ENCODE peak calls at places on chromosome 3, in nine cellular contexts. One of them, this sample, is unnamed.

GRCh38 chr3:177041021-177041729 is 156.1 kb downstream of the TBL1XR1 start:
- DNase-seq in astrocyte of the spinal cord: no peak
- DNase-seq in foreskin fibroblast: peak
- DNase-seq in GM10248: no peak
- DNase-seq in CD4-positive, alpha-beta T cell: no peak
- DNase-seq in lung: peak
- DNase-seq in neural crest cell: no peak
- DNase-seq in PC-9: no peak
- DNase-seq in mesothelial cell of epicardium: no peak
- DNase-seq in this sample: no peak

GRCh38 chr3:100516232-100516631 is 23.8 kb downstream of the TMEM45A start:
- DNase-seq in mesothelial cell of epicardium: no peak
- DNase-seq in PC-9: no peak
- DNase-seq in astrocyte of the spinal cord: no peak
- DNase-seq in GM10248: no peak
- DNase-seq in foreskin fibroblast: no peak
- DNase-seq in CD4-positive, alpha-beta T cell: no peak
- DNase-seq in lung: no peak
- DNase-seq in neural crest cell: no peak
- DNase-seq in this sample: no peak

GRCh38 chr3:107740992-107741896 is 218.5 kb downstream of the BBX start:
- DNase-seq in foreskin fibroblast: no peak
- DNase-seq in GM10248: no peak
- DNase-seq in PC-9: no peak
- DNase-seq in astrocyte of the spinal cord: peak
- DNase-seq in lung: no peak
- DNase-seq in mesothelial cell of epicardium: no peak
- DNase-seq in CD4-positive, alpha-beta T cell: no peak
- DNase-seq in neural crest cell: no peak
- DNase-seq in this sample: no peak

GRCh38 chr3:25281041-25281842 is 146.8 kb upstream of the RARB start:
- DNase-seq in mesothelial cell of epicardium: no peak
- DNase-seq in astrocyte of the spinal cord: no peak
- DNase-seq in GM10248: no peak
- DNase-seq in foreskin fibroblast: no peak
- DNase-seq in CD4-positive, alpha-beta T cell: no peak
- DNase-seq in lung: no peak
- DNase-seq in PC-9: no peak
- DNase-seq in neural crest cell: no peak
- DNase-seq in this sample: no peak

GRCh38 chr3:13884851-13885703 is 5.2 kb upstream of the WNT7A start:
- DNase-seq in CD4-positive, alpha-beta T cell: peak
- DNase-seq in PC-9: peak
- DNase-seq in foreskin fibroblast: no peak
- DNase-seq in neural crest cell: no peak
- DNase-seq in astrocyte of the spinal cord: no peak
- DNase-seq in mesothelial cell of epicardium: no peak
- DNase-seq in lung: peak
- DNase-seq in GM10248: peak
- DNase-seq in this sample: no peak

GRCh38 chr3:120795017-120795648 is 52.6 kb downstream of the GTF2E1 start:
- DNase-seq in lung: peak
- DNase-seq in PC-9: no peak
- DNase-seq in astrocyte of the spinal cord: peak
- DNase-seq in foreskin fibroblast: peak
- DNase-seq in CD4-positive, alpha-beta T cell: peak
- DNase-seq in GM10248: peak
- DNase-seq in mesothelial cell of epicardium: peak
- DNase-seq in neural crest cell: peak
- DNase-seq in this sample: peak

GRCh38 chr3:184717608-184717995 is 5.7 kb upstream of the MAGEF1 start:
- DNase-seq in GM10248: no peak
- DNase-seq in foreskin fibroblast: no peak
- DNase-seq in PC-9: no peak
- DNase-seq in CD4-positive, alpha-beta T cell: no peak
- DNase-seq in neural crest cell: no peak
- DNase-seq in lung: peak
- DNase-seq in astrocyte of the spinal cord: no peak
- DNase-seq in mesothelial cell of epicardium: no peak
- DNase-seq in this sample: no peak

GRCh38 chr3:187719628-187720336 is 17.4 kb upstream of the RTP2 start:
- DNase-seq in lung: no peak
- DNase-seq in astrocyte of the spinal cord: no peak
- DNase-seq in CD4-positive, alpha-beta T cell: no peak
- DNase-seq in PC-9: no peak
- DNase-seq in mesothelial cell of epicardium: no peak
- DNase-seq in GM10248: no peak
- DNase-seq in foreskin fibroblast: no peak
- DNase-seq in neural crest cell: no peak
- DNase-seq in this sample: no peak

GRCh38 chr3:74267583-74268184 is 346.8 kb downstream of the CNTN3 start:
- DNase-seq in GM10248: peak
- DNase-seq in foreskin fibroblast: peak
- DNase-seq in mesothelial cell of epicardium: no peak
- DNase-seq in PC-9: no peak
- DNase-seq in astrocyte of the spinal cord: peak
- DNase-seq in CD4-positive, alpha-beta T cell: no peak
- DNase-seq in lung: no peak
- DNase-seq in neural crest cell: peak
- DNase-seq in this sample: no peak

GRCh38 chr3:194631696-194632095 is 1.5 kb downstream of the TMEM44 start:
- DNase-seq in lung: no peak
- DNase-seq in neural crest cell: no peak
- DNase-seq in foreskin fibroblast: no peak
- DNase-seq in astrocyte of the spinal cord: no peak
- DNase-seq in PC-9: no peak
- DNase-seq in GM10248: no peak
- DNase-seq in CD4-positive, alpha-beta T cell: no peak
- DNase-seq in mesothelial cell of epicardium: no peak
- DNase-seq in this sample: no peak

GRCh38 chr3:159165972-159166371 is 364.1 kb downstream of the MFSD1 start:
- DNase-seq in PC-9: no peak
- DNase-seq in CD4-positive, alpha-beta T cell: no peak
- DNase-seq in GM10248: no peak
- DNase-seq in astrocyte of the spinal cord: peak
- DNase-seq in lung: no peak
- DNase-seq in neural crest cell: no peak
- DNase-seq in mesothelial cell of epicardium: no peak
- DNase-seq in foreskin fibroblast: no peak
- DNase-seq in this sample: no peak

GRCh38 chr3:64224826-64225606 is at the start of gene PRICKLE2:
- DNase-seq in lung: no peak
- DNase-seq in foreskin fibroblast: peak
- DNase-seq in mesothelial cell of epicardium: no peak
- DNase-seq in GM10248: peak
- DNase-seq in CD4-positive, alpha-beta T cell: no peak
- DNase-seq in PC-9: no peak
- DNase-seq in neural crest cell: peak
- DNase-seq in astrocyte of the spinal cord: peak
- DNase-seq in this sample: no peak

GRCh38 chr3:29239377-29239776 is 41.5 kb upstream of the RBMS3 start:
- DNase-seq in neural crest cell: no peak
- DNase-seq in mesothelial cell of epicardium: no peak
- DNase-seq in PC-9: no peak
- DNase-seq in lung: no peak
- DNase-seq in foreskin fibroblast: no peak
- DNase-seq in GM10248: no peak
- DNase-seq in astrocyte of the spinal cord: peak
- DNase-seq in CD4-positive, alpha-beta T cell: no peak
- DNase-seq in this sample: no peak

GRCh38 chr3:159390656-159391055 is 588.8 kb downstream of the MFSD1 start:
- DNase-seq in foreskin fibroblast: no peak
- DNase-seq in lung: no peak
- DNase-seq in PC-9: no peak
- DNase-seq in astrocyte of the spinal cord: no peak
- DNase-seq in neural crest cell: no peak
- DNase-seq in CD4-positive, alpha-beta T cell: no peak
- DNase-seq in GM10248: no peak
- DNase-seq in mesothelial cell of epicardium: no peak
- DNase-seq in this sample: no peak

GRCh38 chr3:128950223-128950938 is 43.5 kb downstream of the CFAP92 start:
- DNase-seq in foreskin fibroblast: no peak
- DNase-seq in astrocyte of the spinal cord: peak
- DNase-seq in GM10248: no peak
- DNase-seq in lung: no peak
- DNase-seq in mesothelial cell of epicardium: no peak
- DNase-seq in neural crest cell: no peak
- DNase-seq in PC-9: no peak
- DNase-seq in CD4-positive, alpha-beta T cell: peak
- DNase-seq in this sample: no peak

DNA sequence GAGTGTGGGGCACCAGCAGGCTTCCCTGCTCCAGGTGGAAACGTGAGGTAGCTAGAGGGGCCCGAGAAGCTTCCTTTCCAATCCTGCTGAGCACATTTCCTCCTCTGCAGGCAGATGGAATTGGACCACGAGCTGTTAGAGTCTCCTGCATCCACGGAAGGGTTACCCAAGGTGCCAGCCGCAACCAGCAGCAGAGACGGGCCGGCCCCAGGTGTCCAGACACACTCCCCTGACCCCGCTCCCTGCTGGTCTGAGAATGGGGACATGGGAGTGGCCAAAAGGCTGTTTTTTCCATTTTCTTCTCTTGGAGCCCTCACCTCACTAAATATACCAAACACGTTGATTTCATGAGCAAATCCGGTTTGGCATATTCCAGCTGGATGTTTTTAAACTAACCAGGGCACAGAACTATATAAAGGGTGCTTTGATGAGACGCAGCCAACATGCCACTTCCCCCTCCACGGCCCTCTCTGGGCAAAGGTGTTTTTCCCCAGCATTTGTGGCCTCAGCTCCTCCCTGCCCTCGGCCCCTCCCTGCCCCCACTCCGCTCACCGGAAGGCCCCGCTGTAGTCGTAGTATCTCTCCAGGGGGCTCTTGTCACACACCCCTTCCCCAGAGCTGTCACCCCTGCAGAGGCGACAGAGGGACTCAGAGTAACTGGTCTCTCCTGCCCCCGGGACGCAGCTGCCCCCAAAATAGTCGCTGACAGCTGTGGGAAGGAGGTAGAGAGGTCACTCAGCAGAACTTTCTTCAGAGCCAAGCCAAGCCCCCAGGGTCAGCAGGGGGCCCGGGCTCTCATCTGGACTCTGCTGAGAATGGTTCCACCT is 7.0 kb downstream of the MELTF start:
- DNase-seq in PC-9: no peak
- DNase-seq in GM10248: peak
- DNase-seq in astrocyte of the spinal cord: no peak
- DNase-seq in neural crest cell: no peak
- DNase-seq in foreskin fibroblast: no peak
- DNase-seq in CD4-positive, alpha-beta T cell: no peak
- DNase-seq in lung: no peak
- DNase-seq in mesothelial cell of epicardium: no peak
- DNase-seq in this sample: peak
- TF ChIP-seq CTCF in PC-9: no peak
- TF ChIP-seq CTCF in GM10248: no peak
- TF ChIP-seq CTCF in astrocyte of the spinal cord: no peak
- TF ChIP-seq CTCF in neural crest cell: no peak
- TF ChIP-seq CTCF in foreskin fibroblast: no peak
- TF ChIP-seq CTCF in CD4-positive, alpha-beta T cell: no peak
- TF ChIP-seq CTCF in lung: no peak
- TF ChIP-seq CTCF in mesothelial cell of epicardium: no peak
- TF ChIP-seq CTCF in this sample: no peak

GRCh38 chr3:97896547-97896946 is 74.7 kb downstream of the CRYBG3 start:
- DNase-seq in PC-9: no peak
- DNase-seq in lung: no peak
- DNase-seq in GM10248: no peak
- DNase-seq in CD4-positive, alpha-beta T cell: no peak
- DNase-seq in astrocyte of the spinal cord: no peak
- DNase-seq in foreskin fibroblast: no peak
- DNase-seq in neural crest cell: no peak
- DNase-seq in mesothelial cell of epicardium: no peak
- DNase-seq in this sample: no peak
- TF ChIP-seq CTCF in PC-9: no peak
- TF ChIP-seq CTCF in lung: no peak
- TF ChIP-seq CTCF in GM10248: no peak
- TF ChIP-seq CTCF in CD4-positive, alpha-beta T cell: no peak
- TF ChIP-seq CTCF in astrocyte of the spinal cord: no peak
- TF ChIP-seq CTCF in foreskin fibroblast: no peak
- TF ChIP-seq CTCF in neural crest cell: no peak
- TF ChIP-seq CTCF in mesothelial cell of epicardium: no peak
- TF ChIP-seq CTCF in this sample: no peak

DNA sequence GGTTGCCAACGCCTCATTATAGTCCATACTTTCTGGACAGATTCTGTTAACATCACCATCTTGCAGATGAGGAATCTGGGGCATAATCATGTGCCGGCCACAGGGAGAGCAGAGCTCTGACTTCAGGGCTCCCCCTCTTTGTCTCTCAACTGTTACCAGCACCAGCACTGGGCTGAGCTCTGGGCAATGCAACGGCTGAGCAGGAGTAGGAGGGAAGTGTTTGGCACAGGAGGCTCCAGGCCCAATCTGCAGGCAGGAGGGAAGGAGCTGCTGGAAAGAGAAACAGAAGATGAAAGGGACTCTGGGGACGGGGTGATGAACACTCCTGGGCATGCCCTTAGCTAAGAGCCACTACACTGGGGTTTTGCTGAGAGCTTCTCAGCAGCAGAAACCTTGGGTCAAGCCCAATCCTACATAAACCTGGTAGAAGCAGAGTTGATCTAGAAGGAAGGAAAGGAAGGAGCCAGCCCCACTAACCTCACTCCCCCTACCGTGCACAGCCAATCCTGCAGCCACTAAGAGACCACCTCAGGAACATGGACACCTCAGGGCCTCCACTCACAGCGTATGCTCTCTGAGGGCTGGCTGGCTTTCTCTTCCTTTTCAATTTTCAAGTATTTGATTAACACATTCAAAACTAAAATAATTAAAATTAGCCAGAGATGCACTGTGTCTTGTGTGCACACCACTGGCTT is 73.1 kb upstream of the SPATA12 start:
- DNase-seq in mesothelial cell of epicardium: no peak
- DNase-seq in astrocyte of the spinal cord: no peak
- DNase-seq in lung: no peak
- DNase-seq in neural crest cell: no peak
- DNase-seq in CD4-positive, alpha-beta T cell: no peak
- DNase-seq in foreskin fibroblast: no peak
- DNase-seq in GM10248: peak
- DNase-seq in PC-9: no peak
- DNase-seq in this sample: no peak
- TF ChIP-seq CTCF in mesothelial cell of epicardium: peak
- TF ChIP-seq CTCF in astrocyte of the spinal cord: peak
- TF ChIP-seq CTCF in lung: no peak
- TF ChIP-seq CTCF in neural crest cell: peak
- TF ChIP-seq CTCF in CD4-positive, alpha-beta T cell: no peak
- TF ChIP-seq CTCF in foreskin fibroblast: no peak
- TF ChIP-seq CTCF in GM10248: peak
- TF ChIP-seq CTCF in PC-9: no peak
- TF ChIP-seq CTCF in this sample: peak

GRCh38 chr3:165712382-165712781 is 124.8 kb downstream of the BCHE start:
- DNase-seq in CD4-positive, alpha-beta T cell: no peak
- DNase-seq in GM10248: no peak
- DNase-seq in lung: no peak
- DNase-seq in mesothelial cell of epicardium: no peak
- DNase-seq in neural crest cell: no peak
- DNase-seq in astrocyte of the spinal cord: no peak
- DNase-seq in PC-9: no peak
- DNase-seq in foreskin fibroblast: no peak
- DNase-seq in this sample: no peak

GRCh38 chr3:165713479-165713878 is 123.7 kb downstream of the BCHE start:
- DNase-seq in lung: no peak
- DNase-seq in mesothelial cell of epicardium: no peak
- DNase-seq in astrocyte of the spinal cord: no peak
- DNase-seq in GM10248: no peak
- DNase-seq in PC-9: no peak
- DNase-seq in CD4-positive, alpha-beta T cell: no peak
- DNase-seq in foreskin fibroblast: no peak
- DNase-seq in neural crest cell: no peak
- DNase-seq in this sample: no peak

GRCh38 chr3:165716592-165716991 is 120.6 kb downstream of the BCHE start:
- DNase-seq in PC-9: no peak
- DNase-seq in astrocyte of the spinal cord: no peak
- DNase-seq in mesothelial cell of epicardium: no peak
- DNase-seq in lung: no peak
- DNase-seq in foreskin fibroblast: no peak
- DNase-seq in neural crest cell: no peak
- DNase-seq in GM10248: no peak
- DNase-seq in CD4-positive, alpha-beta T cell: no peak
- DNase-seq in this sample: no peak
- TF ChIP-seq CTCF in PC-9: no peak
- TF ChIP-seq CTCF in astrocyte of the spinal cord: no peak
- TF ChIP-seq CTCF in mesothelial cell of epicardium: no peak
- TF ChIP-seq CTCF in lung: no peak
- TF ChIP-seq CTCF in foreskin fibroblast: no peak
- TF ChIP-seq CTCF in neural crest cell: no peak
- TF ChIP-seq CTCF in GM10248: no peak
- TF ChIP-seq CTCF in CD4-positive, alpha-beta T cell: no peak
- TF ChIP-seq CTCF in this sample: no peak

This sample was measured in CD14-positive monocyte.